ENCODE peak calls at places on chromosome 11, in four cellular contexts. I is activated CD4-positive, alpha-beta T cell treated with anti-CD3 and anti-CD28 coated beads, Interleukin-2, amount 50 U/mL, for 24 hours; K is right cardiac atrium; V is fibroblast of mammary gland. D is an unnamed sample.

GRCh38 chr11:34855754-34856095 is 60.5 kb downstream of the APIP start:
- DNase-seq in V (peak), I (no peak), K (no peak), D (no peak)

GRCh38 chr11:26333906-26334305 is 2.0 kb downstream of the ANO3 start:
- DNase-seq in K (no peak), I (no peak), V (peak), D (no peak)

GRCh38 chr11:45224766-45225165 is 61.4 kb downstream of the SYT13 start:
- DNase-seq in I (no peak), K (no peak), V (no peak), D (no peak)

GRCh38 chr11:119065369-119065768 is 2.2 kb upstream of the VPS11 start:
- DNase-seq in V (peak), K (peak), I (no peak), D (no peak)

GRCh38 chr11:73981051-73981805 is 1.4 kb downstream of the UCP2 start:
- DNase-seq in K (no peak), I (no peak), V (no peak), D (no peak)

GRCh38 chr11:33515347-33515746 is 185.3 kb downstream of the C11orf91 start:
- DNase-seq in V (peak), K (no peak), I (no peak), D (no peak)

GRCh38 chr11:69050592-69051380 is 2.1 kb downstream of the TPCN2 start:
- DNase-seq in V (no peak), I (no peak), K (peak), D (no peak)

GRCh38 chr11:76371170-76371569 is 9.8 kb downstream of the THAP12 start:
- DNase-seq in K (no peak), I (no peak), V (peak), D (no peak)

GRCh38 chr11:65642014-65642671 is 4.2 kb downstream of the SIPA1 start:
- DNase-seq in K (no peak), I (no peak), V (no peak), D (no peak)

GRCh38 chr11:34358258-34358665 is 452 bp upstream of the ABTB2 start:
- DNase-seq in K (peak), V (peak), I (peak), D (peak)

GRCh38 chr11:15286465-15286864 is 171.7 kb downstream of the INSC start:
- DNase-seq in K (no peak), V (no peak), I (no peak), D (no peak)

GRCh38 chr11:14041040-14041439 is 78.5 kb downstream of the SPON1 start:
- DNase-seq in I (no peak), K (no peak), V (peak), D (no peak)

GRCh38 chr11:103773537-103773936 is 262.9 kb upstream of the DDI1 start:
- DNase-seq in V (no peak), K (no peak), I (no peak), D (no peak)

GRCh38 chr11:66309475-66309874 is 7.4 kb downstream of the CD248 start:
- DNase-seq in K (no peak), I (no peak), V (no peak), D (no peak)

GRCh38 chr11:14750911-14751310 is 107.3 kb downstream of the PDE3B start:
- DNase-seq in V (no peak), K (no peak), I (no peak), D (no peak)

GRCh38 chr11:102323542-102324261 is 6.4 kb downstream of the BIRC3 start:
- DNase-seq in I (no peak), K (no peak), V (peak), D (no peak)

GRCh38 chr11:70871881-70872280 is 380.5 kb downstream of the SHANK2 start:
- DNase-seq in K (no peak), I (no peak), V (peak), D (no peak)

GRCh38 chr11:1343391-1344055 is 34.1 kb upstream of the TOLLIP start:
- DNase-seq in I (no peak), V (no peak), K (no peak), D (no peak)

GRCh38 chr11:2673871-2674471 is 25.8 kb downstream of the KCNQ1OT1 start:
- DNase-seq in K (no peak), V (no peak), I (no peak), D (no peak)